ENCODE peak calls at places on chromosomes 5 and 9, in eight cellular contexts. A is prostate gland, F is BJ, W is HFFc6, U is neural crest cell, P is MCF 10A, K is cardiac muscle cell, O is left ventricle myocardium inferior. T is an unnamed sample.

GRCh38 chr9:124886866-124887492 is 25.0 kb downstream of the ARPC5L start:
- DNase-seq in A (no peak), W (no peak), O (no peak), U (no peak), F (no peak), P (no peak), K (no peak), T (no peak)

GRCh38 chr5:134648425-134649162 is at the start of gene SEC24A:
- DNase-seq in O (peak), F (no peak), A (peak), P (peak), W (peak), U (peak), K (peak), T (peak)

GRCh38 chr5:7659420-7659819 is 191.5 kb downstream of the CFAP90 start:
- DNase-seq in F (no peak), A (no peak), P (no peak), U (no peak), K (no peak), O (no peak), W (no peak), T (no peak)

GRCh38 chr9:86046930-86047341 is 52.4 kb downstream of the GOLM1 start:
- DNase-seq in P (no peak), F (no peak), K (no peak), U (no peak), W (no peak), A (no peak), O (no peak), T (no peak)

GRCh38 chr9:13146838-13147237 is 132.7 kb downstream of the MPDZ start:
- DNase-seq in K (no peak), F (no peak), U (no peak), O (no peak), W (no peak), P (no peak), A (no peak), T (no peak)

GRCh38 chr5:9621379-9621903 is 8.7 kb downstream of the TAS2R1 start:
- DNase-seq in U (no peak), P (no peak), W (peak), F (peak), K (peak), A (no peak), O (no peak), T (no peak)

GRCh38 chr5:17037751-17038150 is 101.7 kb upstream of the MYO10 start:
- DNase-seq in W (peak), A (no peak), F (no peak), P (peak), O (no peak), U (no peak), K (peak), T (no peak)

GRCh38 chr9:89122944-89123343 is 55.7 kb downstream of the SHC3 start:
- DNase-seq in O (no peak), W (no peak), F (peak), K (peak), P (peak), A (no peak), U (no peak), T (no peak)

GRCh38 chr5:116068028-116068632 is 16.7 kb upstream of the COMMD10 start:
- DNase-seq in F (no peak), K (peak), U (peak), W (peak), A (peak), P (peak), O (no peak), T (peak)

GRCh38 chr9:70049236-70049635 is 5.6 kb downstream of the MAMDC2 start:
- DNase-seq in W (peak), K (peak), A (peak), O (peak), F (no peak), P (peak), U (no peak), T (no peak)

GRCh38 chr9:77751341-77752091 is 103.4 kb upstream of the GNA14 start:
- DNase-seq in P (peak), W (peak), K (peak), O (no peak), U (peak), F (peak), A (peak), T (peak)

GRCh38 chr5:21783079-21783478 is 1070.1 kb downstream of the CDH12 start:
- DNase-seq in O (no peak), K (no peak), W (no peak), P (no peak), U (no peak), A (no peak), F (no peak), T (no peak)

GRCh38 chr5:132774406-132774805 is 2.6 kb downstream of the SEPTIN8 start:
- DNase-seq in U (no peak), W (no peak), F (no peak), P (no peak), K (no peak), A (no peak), O (no peak), T (no peak)

GRCh38 chr5:69367697-69368279 is 1.5 kb downstream of the AK6 start:
- DNase-seq in U (no peak), A (no peak), W (no peak), K (no peak), P (no peak), F (no peak), O (no peak), T (no peak)

GRCh38 chr9:83296123-83296522 is 233.2 kb upstream of the RASEF start:
- DNase-seq in W (no peak), O (no peak), A (no peak), U (no peak), P (peak), F (no peak), K (no peak), T (no peak)

GRCh38 chr5:92337772-92338234 is 954.7 kb upstream of the ARRDC3 start:
- DNase-seq in W (peak), O (no peak), F (peak), U (no peak), K (peak), P (peak), A (no peak), T (no peak)

GRCh38 chr9:137243626-137244485 is 2.8 kb downstream of the TUBB4B start:
- DNase-seq in U (no peak), W (peak), A (no peak), O (no peak), P (peak), K (no peak), F (no peak), T (no peak)

GRCh38 chr5:543755-544674 is 19.8 kb upstream of the SLC9A3 start:
- DNase-seq in A (no peak), U (no peak), P (no peak), W (no peak), K (no peak), F (no peak), O (peak), T (no peak)

GRCh38 chr5:79959407-79959806 is 31.7 kb downstream of the MTX3 start:
- DNase-seq in P (no peak), U (no peak), O (no peak), F (no peak), A (no peak), K (no peak), W (no peak), T (no peak)

GRCh38 chr5:43156388-43156787 is 35.6 kb upstream of the NIM1K start:
- DNase-seq in P (no peak), A (no peak), W (no peak), F (no peak), K (peak), U (no peak), O (no peak), T (no peak)

GRCh38 chr9:764105-764524 is 77.4 kb upstream of the DMRT1 start:
- DNase-seq in W (peak), U (peak), P (peak), A (peak), F (no peak), K (peak), O (peak), T (peak)

GRCh38 chr5:172845190-172845975 is 11.3 kb downstream of the ERGIC1 start:
- DNase-seq in P (no peak), A (no peak), W (no peak), K (no peak), F (no peak), U (no peak), O (no peak), T (no peak)
- TF ChIP-seq CTCF in P (no peak), A (no peak), W (peak), K (no peak), F (no peak), U (peak), O (no peak), T (no peak)

GRCh38 chr5:180611140-180611850 is 20.0 kb upstream of the SCGB3A1 start:
- DNase-seq in W (no peak), P (no peak), U (no peak), K (no peak), A (no peak), O (no peak), F (no peak), T (no peak)
- TF ChIP-seq CTCF in W (no peak), P (no peak), U (no peak), K (no peak), A (no peak), O (no peak), F (no peak), T (no peak)

GRCh38 chr5:98793223-98793622 is 19.8 kb downstream of the RGMB start:
- DNase-seq in P (no peak), U (no peak), K (no peak), A (no peak), O (no peak), F (no peak), W (no peak), T (no peak)

GRCh38 chr5:98795243-98795642 is 21.8 kb downstream of the RGMB start:
- DNase-seq in O (no peak), U (no peak), F (no peak), K (no peak), A (no peak), W (no peak), P (no peak), T (no peak)

GRCh38 chr5:98794414-98795080 is 21.1 kb downstream of the RGMB start:
- DNase-seq in P (no peak), F (no peak), A (no peak), W (no peak), K (no peak), U (no peak), O (no peak), T (no peak)

GRCh38 chr5:98791928-98792580 is 18.6 kb downstream of the RGMB start:
- DNase-seq in K (no peak), O (no peak), P (no peak), F (no peak), W (no peak), U (no peak), A (no peak), T (no peak)

DNA sequence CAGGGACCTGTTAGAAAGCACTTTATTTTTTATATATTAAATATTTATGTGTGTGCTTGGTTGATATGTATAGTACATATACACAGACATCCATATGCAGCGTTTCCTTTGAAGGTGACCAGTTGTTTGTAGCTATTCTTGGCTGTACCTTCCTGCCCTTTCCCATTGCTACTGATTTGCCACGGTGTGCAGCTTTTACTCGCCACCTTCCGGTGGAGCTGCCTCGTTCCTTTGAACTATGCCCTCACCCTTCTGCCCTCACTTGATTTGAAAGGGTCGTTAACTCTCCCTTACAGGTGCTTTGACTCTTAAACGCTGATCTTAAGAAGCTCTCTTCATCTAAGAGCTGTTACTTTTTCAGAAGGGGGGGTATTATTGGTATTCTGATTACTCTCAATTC is 20.5 kb downstream of the RGMB start:
- DNase-seq in O (no peak), U (no peak), K (no peak), F (no peak), W (no peak), A (no peak), P (no peak), T (no peak)
- TF ChIP-seq CTCF in O (no peak), U (no peak), K (no peak), F (no peak), W (no peak), A (no peak), P (no peak), T (no peak)

GRCh38 chr9:32526707-32527048 is 682 bp upstream of the RIGI start:
- DNase-seq in W (no peak), O (no peak), F (no peak), P (no peak), A (no peak), K (no peak), U (no peak), T (no peak)
- TF ChIP-seq CTCF in W (no peak), O (no peak), F (no peak), P (no peak), A (no peak), K (no peak), U (no peak), T (no peak)

DNA sequence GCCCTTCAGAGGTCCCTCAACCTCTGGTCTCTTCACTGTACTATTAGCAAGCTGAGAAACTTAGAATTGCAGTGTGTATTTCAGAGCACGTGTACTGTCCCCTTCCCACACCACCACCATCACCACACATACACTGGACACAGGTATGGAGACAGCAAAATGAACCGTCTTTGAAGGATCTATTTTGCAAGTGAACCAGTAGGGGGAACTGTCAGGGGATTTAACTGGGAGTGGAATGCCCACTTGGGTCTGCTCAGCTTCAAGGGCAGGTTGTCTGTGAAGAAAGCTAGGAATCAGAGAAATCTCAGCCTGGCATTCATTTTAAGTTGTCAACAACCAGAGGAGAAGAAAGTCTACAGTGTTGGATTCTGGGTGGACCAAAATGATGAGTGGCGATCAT is 147.0 kb downstream of the DCP2 start:
- DNase-seq in A (no peak), W (no peak), U (no peak), F (no peak), P (peak), O (no peak), K (no peak), T (peak)
- TF ChIP-seq CTCF in A (no peak), W (peak), U (peak), F (no peak), P (no peak), O (peak), K (peak), T (peak)

DNA sequence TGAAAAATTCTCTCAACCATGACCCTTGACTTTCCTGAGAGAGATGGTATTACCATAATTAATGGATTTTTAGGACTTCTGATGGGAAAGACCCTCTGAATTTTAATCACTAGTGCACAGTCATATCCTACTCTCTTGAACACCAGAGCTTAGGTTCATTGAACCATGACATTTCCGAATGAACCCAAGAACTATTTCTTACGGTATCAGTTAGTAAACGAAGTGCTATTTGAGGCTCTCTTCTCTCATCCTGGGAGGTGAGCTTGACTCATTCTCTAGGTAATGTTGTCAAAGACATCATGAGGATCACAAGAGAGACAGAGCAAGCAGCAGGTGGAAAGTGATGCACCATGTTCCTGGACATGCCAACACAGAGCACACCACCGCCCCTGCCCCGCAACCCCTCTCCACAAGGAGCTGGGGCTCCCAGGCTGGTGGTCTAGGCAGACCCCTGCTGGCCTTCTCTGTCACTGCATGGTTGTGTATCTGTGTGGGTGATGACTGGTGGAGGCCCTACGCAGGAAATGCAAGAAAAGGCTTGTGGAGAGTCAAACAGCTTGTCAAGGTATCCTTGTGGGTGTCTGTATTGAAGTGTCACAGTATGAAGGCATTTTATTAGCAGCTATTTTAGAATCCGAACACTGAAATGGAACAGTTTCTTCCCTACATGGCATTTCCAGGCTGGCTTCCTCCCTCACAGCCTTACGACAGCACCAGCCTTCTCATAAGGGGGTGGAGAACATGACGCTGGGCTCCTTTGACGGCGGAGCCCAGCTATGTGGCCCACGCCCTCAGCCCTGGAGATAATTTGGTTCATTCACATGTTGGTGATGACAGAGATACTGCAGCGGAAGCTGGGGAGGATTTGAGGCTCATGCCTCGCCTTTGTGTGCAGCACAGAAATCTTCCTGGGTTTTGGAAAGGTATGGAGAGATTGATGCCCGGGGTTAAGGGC is 297.6 kb downstream of the NTRK2 start:
- DNase-seq in U (peak), W (no peak), K (no peak), P (no peak), F (no peak), O (no peak), A (no peak), T (peak)
- TF ChIP-seq CTCF in U (peak), W (no peak), K (no peak), P (no peak), F (no peak), O (no peak), A (no peak), T (peak)

DNA sequence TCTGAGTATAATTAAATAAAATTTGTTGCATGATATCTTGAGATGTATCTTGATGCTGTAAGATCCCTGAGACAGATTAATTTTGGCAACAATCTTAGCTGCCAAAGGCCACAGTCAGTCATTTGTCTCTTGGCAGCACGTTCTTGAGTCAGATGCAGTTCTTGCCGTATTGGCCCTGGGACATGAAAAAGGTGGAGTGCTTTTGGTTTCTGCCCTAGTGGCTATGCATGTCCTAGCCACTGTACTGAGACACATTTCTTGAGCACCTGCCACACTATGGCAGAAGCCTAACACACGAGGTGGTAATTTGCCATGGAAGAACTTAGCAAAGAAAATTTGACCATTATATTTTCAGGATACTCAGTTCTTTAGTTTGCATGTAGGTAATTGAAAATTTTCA is 45.0 kb upstream of the PHF2 start:
- DNase-seq in F (no peak), W (no peak), P (peak), K (no peak), O (no peak), U (no peak), A (no peak), T (no peak)
- TF ChIP-seq CTCF in F (no peak), W (peak), P (no peak), K (no peak), O (peak), U (peak), A (no peak), T (no peak)

GRCh38 chr5:169548315-169548714 is 35.3 kb upstream of the SPDL1 start:
- DNase-seq in O (no peak), F (no peak), A (peak), U (no peak), W (peak), K (peak), P (peak), T (no peak)
- TF ChIP-seq CTCF in O (peak), F (peak), A (no peak), U (peak), W (peak), K (peak), P (peak), T (peak)

DNA sequence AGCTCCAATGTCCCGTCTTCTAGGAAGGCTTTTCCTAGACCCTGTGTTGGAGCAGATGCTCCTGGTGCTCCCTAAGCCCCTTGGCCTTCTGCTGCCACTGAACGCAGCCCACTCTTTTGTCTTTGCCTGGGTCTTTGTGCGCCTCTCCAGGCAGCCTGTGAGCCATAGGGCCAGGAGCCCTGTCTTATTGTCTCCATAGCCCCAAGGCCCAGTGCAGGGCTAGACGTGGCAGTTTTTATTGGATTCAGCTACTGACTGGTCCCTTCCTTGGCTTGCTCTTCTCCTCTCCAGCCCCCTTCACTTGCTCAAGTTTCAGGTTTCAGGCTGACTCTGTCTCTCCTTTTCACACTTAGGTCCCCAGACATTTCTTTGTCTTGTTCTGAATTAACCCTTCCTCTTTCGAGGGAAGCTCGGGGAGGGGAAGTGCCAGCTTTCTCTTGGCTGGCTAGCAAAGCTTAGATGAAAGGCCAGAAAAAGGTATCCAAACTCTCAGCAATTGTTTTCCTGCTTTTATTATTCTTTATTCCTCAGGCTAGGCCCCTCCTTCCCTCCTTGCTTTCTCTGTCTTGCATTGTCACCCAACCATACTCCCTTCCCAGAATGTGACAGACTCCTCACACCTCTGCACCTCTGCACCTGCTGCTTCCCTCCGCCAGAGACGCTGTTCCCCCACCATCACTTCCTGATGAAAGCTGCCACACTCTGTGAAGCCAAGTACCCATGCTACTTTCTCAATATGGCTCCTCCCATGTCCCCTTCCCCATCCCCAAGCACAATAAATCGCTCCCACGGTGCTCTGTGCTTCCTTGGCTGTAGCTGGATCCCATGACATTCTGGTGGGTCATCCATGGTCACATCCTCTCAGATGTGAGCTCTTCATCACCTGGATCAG is 101.6 kb upstream of the CPEB4 start:
- DNase-seq in F (no peak), U (no peak), P (no peak), O (no peak), W (no peak), K (no peak), A (no peak), T (no peak)
- TF ChIP-seq CTCF in F (no peak), U (no peak), P (no peak), O (no peak), W (no peak), K (no peak), A (no peak), T (no peak)